ENCODE peak calls at places on chromosome 1, in ten cellular contexts. F is ACHN; H is M059J; N is colonic mucosa; U is ovary; K is AG10803; J is cardiac muscle cell; X is NCI-H1092 treated with DMSO at 0.1 percent for 48 hours; G is pancreas; I is stimulated activated CD8-positive, alpha-beta memory T cell treated with anti-CD3 and anti-CD28 coated beads, Interleukin-7, amount 100 ng/mL, for 48 hours. W is an unnamed sample.

GRCh38 chr1:45753248-45754037 is 3.0 kb upstream of the IPP start:
- DNase-seq in F (no peak), H (no peak), N (no peak), U (no peak), K (no peak), J (no peak), X (no peak), G (no peak), I (no peak), W (no peak)

GRCh38 chr1:176790771-176791170 is 327.8 kb downstream of the PAPPA2 start:
- DNase-seq in F (no peak), H (no peak), N (no peak), U (no peak), K (no peak), J (no peak), X (no peak), G (no peak), I (no peak), W (peak)

GRCh38 chr1:113391643-113392271 is 1.4 kb downstream of the MAGI3 start:
- DNase-seq in F (peak), H (peak), N (peak), U (no peak), K (no peak), J (peak), X (peak), G (no peak), I (no peak), W (peak)

GRCh38 chr1:94883688-94884087 is 43.2 kb downstream of the CNN3 start:
- DNase-seq in F (no peak), H (peak), N (no peak), U (peak), K (peak), J (no peak), X (peak), G (no peak), I (no peak), W (peak)

GRCh38 chr1:64539279-64539678 is 69.3 kb downstream of the CACHD1 start:
- DNase-seq in F (no peak), H (no peak), N (no peak), U (no peak), K (no peak), J (no peak), X (no peak), G (no peak), I (no peak), W (no peak)

GRCh38 chr1:99438656-99439055 is 174.4 kb downstream of the PLPPR4 start:
- DNase-seq in F (no peak), H (peak), N (no peak), U (no peak), K (no peak), J (no peak), X (no peak), G (no peak), I (no peak), W (no peak)

GRCh38 chr1:37705399-37705798 is 13.1 kb downstream of the CDCA8 start:
- DNase-seq in F (no peak), H (no peak), N (no peak), U (no peak), K (no peak), J (no peak), X (no peak), G (no peak), I (no peak), W (no peak)

GRCh38 chr1:92291372-92291999 is 7.3 kb downstream of the GLMN start:
- DNase-seq in F (peak), H (peak), N (no peak), U (no peak), K (peak), J (peak), X (peak), G (no peak), I (no peak), W (peak)

GRCh38 chr1:204477036-204477740 is 17.4 kb downstream of the PIK3C2B start:
- DNase-seq in F (no peak), H (peak), N (no peak), U (no peak), K (no peak), J (no peak), X (no peak), G (no peak), I (no peak), W (peak)

GRCh38 chr1:92921031-92922023 is 39.9 kb downstream of the DIPK1A start:
- DNase-seq in F (no peak), H (no peak), N (no peak), U (no peak), K (peak), J (no peak), X (no peak), G (no peak), I (no peak), W (no peak)

GRCh38 chr1:119370748-119371147 is 2.2 kb downstream of the HAO2 start:
- DNase-seq in F (no peak), H (no peak), N (no peak), U (no peak), K (no peak), J (no peak), X (no peak), G (no peak), I (no peak), W (no peak)

GRCh38 chr1:61050541-61051454 is 31.6 kb upstream of the NFIA start:
- DNase-seq in F (peak), H (no peak), N (peak), U (peak), K (no peak), J (peak), X (no peak), G (peak), I (no peak), W (peak)

GRCh38 chr1:17662786-17663185 is 92.3 kb upstream of the ACTL8 start:
- DNase-seq in F (no peak), H (no peak), N (no peak), U (no peak), K (no peak), J (no peak), X (no peak), G (no peak), I (no peak), W (no peak)

GRCh38 chr1:110339427-110340206 is 440 bp downstream of the RBM15 start:
- DNase-seq in F (peak), H (peak), N (peak), U (no peak), K (peak), J (peak), X (peak), G (no peak), I (peak), W (peak)

GRCh38 chr1:7783178-7783711 is 846 bp upstream of the PER3 start:
- DNase-seq in F (peak), H (peak), N (peak), U (peak), K (peak), J (peak), X (peak), G (peak), I (peak), W (peak)

GRCh38 chr1:225880210-225880584 is 2.0 kb downstream of the TMEM63A start:
- DNase-seq in F (no peak), H (no peak), N (no peak), U (no peak), K (no peak), J (no peak), X (peak), G (no peak), I (no peak), W (no peak)

GRCh38 chr1:168439451-168440375 is 104.1 kb downstream of the XCL2 start:
- DNase-seq in F (peak), H (peak), N (peak), U (peak), K (peak), J (peak), X (peak), G (no peak), I (peak), W (peak)

GRCh38 chr1:9536301-9536700 is 3.0 kb upstream of the SLC25A33 start:
- DNase-seq in F (no peak), H (no peak), N (no peak), U (no peak), K (no peak), J (no peak), X (no peak), G (no peak), I (no peak), W (no peak)